ENCODE peak calls at places on chromosomes 1 and 21, in six cellular contexts. P is neural progenitor cell, U is MG63, V is PC-3, I is adipocyte, O is AG04450. Y is an unnamed sample.

GRCh38 chr1:67832737-67833594 is at the start of gene GNG12:
- DNase-seq in P (peak; percentile 87), U (peak; percentile 90), V (peak; percentile 79), I (peak; percentile 89), O (no peak), Y (peak; percentile 77)

GRCh38 chr1:167128261-167129227 is 34.7 kb downstream of the STYXL2 start:
- DNase-seq in P (no peak), U (no peak), V (peak; percentile 50), I (no peak), O (no peak), Y (no peak)

GRCh38 chr1:32798679-32799416 is 18.3 kb downstream of the YARS1 start:
- DNase-seq in P (no peak), U (no peak), V (peak; percentile 35), I (no peak), O (no peak), Y (no peak)

GRCh38 chr1:12539705-12540579 is 78.1 kb downstream of the DHRS3 start:
- DNase-seq in P (peak; percentile 74), U (no peak), V (no peak), I (no peak), O (peak; percentile 79), Y (peak; percentile 97)

GRCh38 chr1:147892216-147892615 is 10.4 kb upstream of the GJA8 start:
- DNase-seq in P (peak; percentile 42), U (no peak), V (peak; percentile 51), I (no peak), O (no peak), Y (no peak)

GRCh38 chr1:1197551-1198422 is 8.6 kb downstream of the TNFRSF18 start:
- DNase-seq in P (no peak), U (no peak), V (no peak), I (no peak), O (no peak), Y (no peak)

GRCh38 chr1:201254625-201255469 is 28.5 kb upstream of the PKP1 start:
- DNase-seq in P (peak; percentile 70), U (peak; percentile 43), V (peak; percentile 98), I (peak; percentile 74), O (no peak), Y (no peak)

GRCh38 chr1:59915516-59915915 is 11.1 kb downstream of the CYP2J2 start:
- DNase-seq in P (no peak), U (no peak), V (no peak), I (peak; percentile 13), O (no peak), Y (no peak)

GRCh38 chr1:54663723-54664122 is 22.1 kb downstream of the MROH7 start:
- DNase-seq in P (no peak), U (no peak), V (no peak), I (no peak), O (no peak), Y (no peak)

GRCh38 chr1:100816049-100816448 is 78.6 kb downstream of the EXTL2 start:
- DNase-seq in P (no peak), U (no peak), V (no peak), I (no peak), O (no peak), Y (no peak)

GRCh38 chr1:168520052-168520751 is 23.6 kb downstream of the XCL2 start:
- DNase-seq in P (peak; percentile 7), U (no peak), V (no peak), I (no peak), O (no peak), Y (no peak)

GRCh38 chr1:9211291-9211811 is 23.2 kb upstream of the H6PD start:
- DNase-seq in P (no peak), U (no peak), V (no peak), I (peak; percentile 57), O (peak; percentile 79), Y (no peak)

GRCh38 chr1:94974824-94975223 is 47.9 kb upstream of the CNN3 start:
- DNase-seq in P (no peak), U (peak; percentile 75), V (peak; percentile 89), I (peak; percentile 59), O (no peak), Y (peak; percentile 81)

GRCh38 chr1:3821004-3821933 is 25.0 kb upstream of the LRRC47 start:
- DNase-seq in P (no peak), U (no peak), V (no peak), I (no peak), O (no peak), Y (no peak)

GRCh38 chr1:111660204-111661150 is 40.9 kb downstream of the RAP1A start:
- DNase-seq in P (no peak), U (peak; percentile 25), V (no peak), I (no peak), O (no peak), Y (peak; percentile 29)

GRCh38 chr21:46550511-46550941 is 54.4 kb downstream of the S100B start:
- DNase-seq in P (no peak), U (no peak), V (no peak), I (no peak), O (no peak), Y (no peak)

GRCh38 chr1:155904261-155904660 is 6.9 kb downstream of the RIT1 start:
- DNase-seq in P (no peak), U (no peak), V (no peak), I (no peak), O (no peak), Y (no peak)

GRCh38 chr1:95282496-95282850 is 48.5 kb downstream of the RWDD3 start:
- DNase-seq in P (no peak), U (no peak), V (no peak), I (peak; percentile 3), O (no peak), Y (no peak)

GRCh38 chr21:37944492-37944891 is 28.2 kb upstream of the KCNJ6 start:
- DNase-seq in P (peak; percentile 18), U (no peak), V (no peak), I (no peak), O (no peak), Y (no peak)

GRCh38 chr21:30306821-30307330 is 13.2 kb downstream of the KRTAP26-1 start:
- DNase-seq in P (no peak), U (no peak), V (no peak), I (no peak), O (no peak), Y (no peak)

GRCh38 chr1:239056940-239057339 is 329.4 kb upstream of the CHRM3 start:
- DNase-seq in P (peak; percentile 20), U (no peak), V (no peak), I (no peak), O (no peak), Y (no peak)
- H3K4me3 ChIP-seq in P (no peak overlapping the region), U (no peak overlapping the region), V (no peak overlapping the region), I (no peak overlapping the region), O (no peak overlapping the region), Y (no peak overlapping the region)

GRCh38 chr1:113946668-113947387 is 17.7 kb downstream of the HIPK1 start:
- DNase-seq in P (peak; percentile 50), U (no peak), V (no peak), I (no peak), O (no peak), Y (no peak)
- H3K4me3 ChIP-seq in P (no peak overlapping the region), U (no peak overlapping the region), V (no peak overlapping the region), I (no peak overlapping the region), O (no peak overlapping the region), Y (no peak overlapping the region)

GRCh38 chr21:21175798-21176334 is 177.7 kb downstream of the NCAM2 start:
- DNase-seq in P (no peak), U (no peak), V (no peak), I (no peak), O (no peak), Y (no peak)
- H3K4me3 ChIP-seq in P (no peak overlapping the region), U (peak overlapping the region; percentile 24), V (no peak overlapping the region), I (peak overlapping the region; percentile 75), O (peak overlapping the region; percentile 8), Y (peak overlapping the region; percentile 15)

DNA sequence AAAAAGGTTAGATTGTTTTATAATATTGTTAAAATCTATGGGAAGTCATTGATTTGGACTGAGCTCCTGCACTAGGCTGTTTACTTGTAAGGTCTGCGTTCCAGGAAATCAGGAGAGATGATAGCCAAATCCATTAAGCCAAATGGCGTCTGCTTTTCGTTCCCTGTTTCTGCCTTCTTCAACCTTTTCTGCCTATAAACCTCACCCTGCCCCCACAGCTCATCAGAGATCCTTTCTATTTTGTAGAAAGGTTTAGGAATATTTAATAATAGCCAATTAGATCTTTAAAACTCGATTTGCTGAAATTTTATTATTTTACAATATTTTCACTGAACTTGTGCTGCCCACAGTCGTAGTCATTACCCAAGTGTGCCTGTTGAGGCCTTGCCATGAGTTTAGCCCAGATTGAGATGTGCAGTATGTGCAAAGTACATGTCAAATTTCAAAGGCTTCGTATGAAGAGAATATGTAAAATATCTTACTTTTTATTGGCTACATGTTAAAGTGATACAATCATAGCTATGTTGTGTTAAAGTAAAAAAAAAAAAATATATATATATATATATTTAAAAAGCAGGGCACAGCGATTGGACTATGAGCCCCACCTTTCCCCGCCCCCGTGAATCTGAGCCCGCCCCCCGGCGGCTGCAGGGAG is 444 bp upstream of the IARS2 start:
- DNase-seq in P (no peak), U (no peak), V (no peak), I (no peak), O (no peak), Y (no peak)
- H3K4me3 ChIP-seq in P (peak overlapping the region; percentile 71), U (peak overlapping the region; percentile 100), V (no peak overlapping the region), I (no peak overlapping the region), O (no peak overlapping the region), Y (no peak overlapping the region)

GRCh38 chr1:99646885-99647284 is 972 bp downstream of the PALMD start:
- DNase-seq in P (no peak), U (no peak), V (no peak), I (no peak), O (no peak), Y (no peak)
- H3K4me3 ChIP-seq in P (no peak overlapping the region), U (peak overlapping the region; percentile 46), V (peak overlapping the region; percentile 70), I (peak overlapping the region; percentile 88), O (no peak overlapping the region), Y (no peak overlapping the region)

DNA sequence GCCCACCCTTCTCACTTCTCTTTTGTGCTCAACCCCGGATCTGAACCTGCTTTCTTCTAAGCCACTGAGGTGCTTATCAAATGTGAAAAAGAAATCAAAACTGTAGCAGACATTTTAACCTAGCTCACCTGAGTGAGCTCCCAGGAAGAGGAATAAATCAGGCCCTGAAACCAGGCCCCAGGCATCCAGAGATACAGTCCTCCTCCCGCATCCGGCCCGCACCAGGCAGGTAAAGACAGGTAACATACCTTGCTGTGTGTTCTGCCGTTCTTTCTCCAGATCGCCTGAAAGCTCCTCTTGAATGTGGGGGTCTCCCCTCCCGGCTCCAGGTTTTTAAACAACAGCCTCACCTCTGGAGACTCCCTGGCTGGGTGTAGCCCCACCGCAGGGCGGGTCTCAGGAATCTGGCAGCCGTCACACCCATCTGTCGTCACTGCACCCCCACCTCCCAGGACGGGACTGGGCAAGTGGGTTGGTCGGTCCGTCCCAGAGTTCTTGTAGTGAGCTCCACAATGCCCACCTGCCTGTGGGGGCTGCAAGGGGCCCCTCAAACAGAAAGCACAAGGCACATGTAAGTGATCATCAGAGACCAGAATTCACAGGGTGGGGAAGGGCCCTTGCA is at the start of gene LAMB3:
- DNase-seq in P (no peak), U (no peak), V (peak; percentile 94), I (no peak), O (no peak), Y (no peak)
- H3K4me3 ChIP-seq in P (no peak within 1 kb of the TSS), U (no peak within 1 kb of the TSS), V (peak within 1 kb of the TSS; percentile 82), I (no peak within 1 kb of the TSS), O (no peak within 1 kb of the TSS), Y (no peak within 1 kb of the TSS)

DNA sequence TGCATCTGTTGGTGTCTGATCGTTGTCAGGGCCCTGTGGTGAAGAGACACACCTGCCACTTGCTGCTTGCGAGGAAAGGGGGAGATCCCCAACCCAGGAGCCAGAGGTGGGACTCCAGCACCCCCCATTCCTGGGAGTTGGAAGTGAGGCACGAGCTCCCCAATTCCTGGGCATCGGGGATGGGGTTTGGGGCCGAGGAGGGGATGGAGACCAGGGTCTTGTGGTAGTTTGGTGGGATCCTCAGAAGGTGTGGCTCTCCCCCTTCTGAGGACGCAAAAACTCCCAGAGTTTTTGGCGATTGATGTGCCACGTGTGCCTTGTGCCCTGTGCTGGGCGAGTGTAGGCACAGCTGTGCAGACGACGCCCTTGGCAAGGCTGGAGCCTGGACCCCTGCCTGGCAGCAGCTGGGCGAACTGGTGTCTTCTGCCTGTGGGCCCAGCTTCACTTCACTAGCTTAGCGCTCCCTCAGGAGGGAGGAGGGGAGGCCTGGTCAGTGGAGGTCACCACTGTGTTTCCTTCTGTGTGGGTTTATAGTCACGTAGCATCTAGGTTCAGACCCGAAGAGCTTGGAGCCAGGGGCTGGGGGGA is 2.6 kb downstream of the GUK1 start:
- DNase-seq in P (no peak), U (peak; percentile 65), V (no peak), I (no peak), O (no peak), Y (no peak)
- H3K4me3 ChIP-seq in P (no peak overlapping the region), U (peak overlapping the region; percentile 74), V (peak overlapping the region; percentile 84), I (peak overlapping the region; percentile 97), O (no peak overlapping the region), Y (peak overlapping the region; percentile 92)

Y was measured in AG10803.